ENCODE peak calls at places on chromosome 19, in seven cellular contexts. One of them, this sample, is unnamed.

GRCh38 chr19:42284641-42285341 is 15.7 kb downstream of the CIC start:
- DNase-seq in neural crest cell: no peak
- DNase-seq in fibroblast of pulmonary artery: no peak
- DNase-seq in tibial nerve: no peak
- DNase-seq in HFF-Myc: no peak
- DNase-seq in neural progenitor cell: peak; percentile 56
- DNase-seq in kidney: peak; percentile 88
- DNase-seq in this sample: no peak

GRCh38 chr19:54558339-54558738 is 15.3 kb upstream of the LILRA2 start:
- DNase-seq in neural crest cell: no peak
- DNase-seq in fibroblast of pulmonary artery: no peak
- DNase-seq in tibial nerve: no peak
- DNase-seq in HFF-Myc: no peak
- DNase-seq in neural progenitor cell: no peak
- DNase-seq in kidney: no peak
- DNase-seq in this sample: no peak

GRCh38 chr19:58261968-58262921 is 16.5 kb upstream of the ZNF8 start:
- DNase-seq in neural crest cell: no peak
- DNase-seq in fibroblast of pulmonary artery: peak; percentile 16
- DNase-seq in tibial nerve: no peak
- DNase-seq in HFF-Myc: no peak
- DNase-seq in neural progenitor cell: no peak
- DNase-seq in kidney: no peak
- DNase-seq in this sample: no peak

GRCh38 chr19:42508892-42509444 is 19.3 kb downstream of the CEACAM1 start:
- DNase-seq in neural crest cell: no peak
- DNase-seq in fibroblast of pulmonary artery: no peak
- DNase-seq in tibial nerve: no peak
- DNase-seq in HFF-Myc: no peak
- DNase-seq in neural progenitor cell: no peak
- DNase-seq in kidney: no peak
- DNase-seq in this sample: no peak

GRCh38 chr19:12222980-12223630 is 60.2 kb downstream of the ZNF136 start:
- DNase-seq in neural crest cell: no peak
- DNase-seq in fibroblast of pulmonary artery: no peak
- DNase-seq in tibial nerve: no peak
- DNase-seq in HFF-Myc: no peak
- DNase-seq in neural progenitor cell: no peak
- DNase-seq in kidney: no peak
- DNase-seq in this sample: no peak

GRCh38 chr19:53903055-53903680 is 5.9 kb upstream of the CACNG7 start:
- DNase-seq in neural crest cell: no peak
- DNase-seq in fibroblast of pulmonary artery: peak; percentile 64
- DNase-seq in tibial nerve: no peak
- DNase-seq in HFF-Myc: peak; percentile 45
- DNase-seq in neural progenitor cell: peak; percentile 92
- DNase-seq in kidney: peak; percentile 4
- DNase-seq in this sample: no peak

GRCh38 chr19:4197228-4197624 is 14.7 kb downstream of the ANKRD24 start:
- DNase-seq in neural crest cell: no peak
- DNase-seq in fibroblast of pulmonary artery: no peak
- DNase-seq in tibial nerve: no peak
- DNase-seq in HFF-Myc: no peak
- DNase-seq in neural progenitor cell: no peak
- DNase-seq in kidney: no peak
- DNase-seq in this sample: no peak

GRCh38 chr19:15266683-15267082 is 34.4 kb upstream of the EPHX3 start:
- DNase-seq in neural crest cell: no peak
- DNase-seq in fibroblast of pulmonary artery: no peak
- DNase-seq in tibial nerve: no peak
- DNase-seq in HFF-Myc: no peak
- DNase-seq in neural progenitor cell: no peak
- DNase-seq in kidney: no peak
- DNase-seq in this sample: no peak

GRCh38 chr19:15249912-15250634 is 17.8 kb upstream of the EPHX3 start:
- DNase-seq in neural crest cell: no peak
- DNase-seq in fibroblast of pulmonary artery: peak; percentile 95
- DNase-seq in tibial nerve: peak; percentile 45
- DNase-seq in HFF-Myc: no peak
- DNase-seq in neural progenitor cell: peak; percentile 24
- DNase-seq in kidney: peak; percentile 92
- DNase-seq in this sample: peak; percentile 86

GRCh38 chr19:14472202-14472961 is 2.8 kb downstream of the PTGER1 start:
- DNase-seq in neural crest cell: peak; percentile 95
- DNase-seq in fibroblast of pulmonary artery: peak; percentile 56
- DNase-seq in tibial nerve: peak; percentile 68
- DNase-seq in HFF-Myc: no peak
- DNase-seq in neural progenitor cell: peak; percentile 88
- DNase-seq in kidney: peak; percentile 91
- DNase-seq in this sample: no peak

GRCh38 chr19:33683881-33684549 is 62.3 kb downstream of the CHST8 start:
- DNase-seq in neural crest cell: peak; percentile 47
- DNase-seq in fibroblast of pulmonary artery: peak; percentile 39
- DNase-seq in tibial nerve: no peak
- DNase-seq in HFF-Myc: peak; percentile 3
- DNase-seq in neural progenitor cell: peak; percentile 94
- DNase-seq in kidney: peak; percentile 75
- DNase-seq in this sample: no peak

GRCh38 chr19:41095703-41096102 is 7.5 kb downstream of the CYP2A13 start:
- DNase-seq in neural crest cell: no peak
- DNase-seq in fibroblast of pulmonary artery: no peak
- DNase-seq in tibial nerve: no peak
- DNase-seq in HFF-Myc: no peak
- DNase-seq in neural progenitor cell: no peak
- DNase-seq in kidney: no peak
- DNase-seq in this sample: no peak

GRCh38 chr19:41362143-41362847 is 1.7 kb downstream of the B9D2 start:
- DNase-seq in neural crest cell: no peak
- DNase-seq in fibroblast of pulmonary artery: no peak
- DNase-seq in tibial nerve: no peak
- DNase-seq in HFF-Myc: no peak
- DNase-seq in neural progenitor cell: no peak
- DNase-seq in kidney: no peak
- DNase-seq in this sample: no peak

GRCh38 chr19:49387936-49388372 is at the start of gene KASH5:
- DNase-seq in neural crest cell: no peak
- DNase-seq in fibroblast of pulmonary artery: peak; percentile 41
- DNase-seq in tibial nerve: peak; percentile 22
- DNase-seq in HFF-Myc: no peak
- DNase-seq in neural progenitor cell: no peak
- DNase-seq in kidney: peak; percentile 96
- DNase-seq in this sample: no peak

GRCh38 chr19:16327911-16328823 is 3.5 kb downstream of the KLF2 start:
- DNase-seq in neural crest cell: no peak
- DNase-seq in fibroblast of pulmonary artery: peak; percentile 94
- DNase-seq in tibial nerve: peak; percentile 92
- DNase-seq in HFF-Myc: no peak
- DNase-seq in neural progenitor cell: no peak
- DNase-seq in kidney: peak; percentile 86
- DNase-seq in this sample: no peak

GRCh38 chr19:15622991-15623390 is 8.0 kb downstream of the CYP4F8 start:
- DNase-seq in neural crest cell: no peak
- DNase-seq in fibroblast of pulmonary artery: no peak
- DNase-seq in tibial nerve: no peak
- DNase-seq in HFF-Myc: no peak
- DNase-seq in neural progenitor cell: no peak
- DNase-seq in kidney: no peak
- DNase-seq in this sample: no peak

GRCh38 chr19:13684021-13684420 is 80.3 kb upstream of the MRI1 start:
- DNase-seq in neural crest cell: no peak
- DNase-seq in fibroblast of pulmonary artery: no peak
- DNase-seq in tibial nerve: no peak
- DNase-seq in HFF-Myc: no peak
- DNase-seq in neural progenitor cell: no peak
- DNase-seq in kidney: no peak
- DNase-seq in this sample: no peak

GRCh38 chr19:38115264-38115802 is 108.7 kb downstream of the DPF1 start:
- DNase-seq in neural crest cell: no peak
- DNase-seq in fibroblast of pulmonary artery: no peak
- DNase-seq in tibial nerve: no peak
- DNase-seq in HFF-Myc: no peak
- DNase-seq in neural progenitor cell: no peak
- DNase-seq in kidney: no peak
- DNase-seq in this sample: no peak

GRCh38 chr19:24054044-24054935 is 32.7 kb upstream of the ZNF254 start:
- DNase-seq in neural crest cell: no peak
- DNase-seq in fibroblast of pulmonary artery: peak; percentile 56
- DNase-seq in tibial nerve: no peak
- DNase-seq in HFF-Myc: no peak
- DNase-seq in neural progenitor cell: no peak
- DNase-seq in kidney: no peak
- DNase-seq in this sample: peak; percentile 57

GRCh38 chr19:289651-290538 is 1.3 kb downstream of the PLPP2 start:
- DNase-seq in neural crest cell: no peak
- DNase-seq in fibroblast of pulmonary artery: peak; percentile 52
- DNase-seq in tibial nerve: no peak
- DNase-seq in HFF-Myc: peak; percentile 7
- DNase-seq in neural progenitor cell: no peak
- DNase-seq in kidney: peak; percentile 88
- DNase-seq in this sample: no peak

GRCh38 chr19:15540435-15540834 is 32.1 kb downstream of the CYP4F22 start:
- DNase-seq in neural crest cell: no peak
- DNase-seq in fibroblast of pulmonary artery: no peak
- DNase-seq in tibial nerve: no peak
- DNase-seq in HFF-Myc: no peak
- DNase-seq in neural progenitor cell: no peak
- DNase-seq in kidney: no peak
- DNase-seq in this sample: no peak

GRCh38 chr19:53068199-53068598 is 23.7 kb downstream of the ERVV-2 start:
- DNase-seq in neural crest cell: no peak
- DNase-seq in fibroblast of pulmonary artery: no peak
- DNase-seq in tibial nerve: no peak
- DNase-seq in HFF-Myc: no peak
- DNase-seq in neural progenitor cell: no peak
- DNase-seq in kidney: no peak
- DNase-seq in this sample: no peak

GRCh38 chr19:58001895-58002369 is 688 bp downstream of the ZNF606 start:
- DNase-seq in neural crest cell: no peak
- DNase-seq in fibroblast of pulmonary artery: peak; percentile 26
- DNase-seq in tibial nerve: no peak
- DNase-seq in HFF-Myc: no peak
- DNase-seq in neural progenitor cell: no peak
- DNase-seq in kidney: no peak
- DNase-seq in this sample: no peak

GRCh38 chr19:55358943-55359908 is 3.8 kb downstream of the GARIN5B start:
- DNase-seq in neural crest cell: no peak
- DNase-seq in fibroblast of pulmonary artery: no peak
- DNase-seq in tibial nerve: no peak
- DNase-seq in HFF-Myc: no peak
- DNase-seq in neural progenitor cell: no peak
- DNase-seq in kidney: no peak
- DNase-seq in this sample: no peak

DNA sequence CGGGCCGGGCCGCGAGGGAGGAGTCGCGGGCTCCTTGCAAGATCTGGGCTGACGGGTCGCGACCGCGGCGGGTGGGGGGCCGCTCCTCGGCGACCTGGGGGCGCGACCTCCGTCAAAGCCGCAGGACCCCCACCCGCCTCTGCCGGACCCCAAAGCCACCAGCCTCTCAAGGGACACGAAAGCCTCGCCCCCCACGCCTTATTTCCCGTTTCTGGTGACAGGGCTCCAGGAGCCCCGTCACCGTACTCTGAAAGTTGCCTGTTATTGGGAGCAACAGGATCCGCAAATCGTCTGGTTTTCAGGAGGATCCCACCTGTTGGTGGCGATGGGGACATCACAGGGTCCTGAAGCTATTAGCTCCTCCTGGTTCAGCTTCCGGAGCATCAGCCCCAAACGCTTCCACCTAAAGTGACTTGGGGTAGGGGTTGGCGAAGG is 531 bp downstream of the MAU2 start:
- DNase-seq in neural crest cell: no peak
- DNase-seq in fibroblast of pulmonary artery: no peak
- DNase-seq in tibial nerve: no peak
- DNase-seq in HFF-Myc: no peak
- DNase-seq in neural progenitor cell: peak; percentile 71
- DNase-seq in kidney: no peak
- DNase-seq in this sample: no peak
- TF ChIP-seq CTCF in neural crest cell: no peak
- TF ChIP-seq CTCF in fibroblast of pulmonary artery: no peak
- TF ChIP-seq CTCF in tibial nerve: no peak
- TF ChIP-seq CTCF in HFF-Myc: no peak
- TF ChIP-seq CTCF in neural progenitor cell: no peak
- TF ChIP-seq CTCF in kidney: no peak
- TF ChIP-seq CTCF in this sample: no peak

GRCh38 chr19:9914315-9915207 is 21.8 kb downstream of the OLFM2 start:
- DNase-seq in neural crest cell: peak; percentile 81
- DNase-seq in fibroblast of pulmonary artery: peak; percentile 78
- DNase-seq in tibial nerve: peak; percentile 27
- DNase-seq in HFF-Myc: peak; percentile 25
- DNase-seq in neural progenitor cell: peak; percentile 93
- DNase-seq in kidney: peak; percentile 86
- DNase-seq in this sample: peak; percentile 19
- TF ChIP-seq CTCF in neural crest cell: peak; percentile 73
- TF ChIP-seq CTCF in fibroblast of pulmonary artery: peak; percentile 32
- TF ChIP-seq CTCF in tibial nerve: peak; percentile 23
- TF ChIP-seq CTCF in HFF-Myc: peak; percentile 63
- TF ChIP-seq CTCF in neural progenitor cell: peak; percentile 78
- TF ChIP-seq CTCF in kidney: peak; percentile 46
- TF ChIP-seq CTCF in this sample: peak; percentile 74

DNA sequence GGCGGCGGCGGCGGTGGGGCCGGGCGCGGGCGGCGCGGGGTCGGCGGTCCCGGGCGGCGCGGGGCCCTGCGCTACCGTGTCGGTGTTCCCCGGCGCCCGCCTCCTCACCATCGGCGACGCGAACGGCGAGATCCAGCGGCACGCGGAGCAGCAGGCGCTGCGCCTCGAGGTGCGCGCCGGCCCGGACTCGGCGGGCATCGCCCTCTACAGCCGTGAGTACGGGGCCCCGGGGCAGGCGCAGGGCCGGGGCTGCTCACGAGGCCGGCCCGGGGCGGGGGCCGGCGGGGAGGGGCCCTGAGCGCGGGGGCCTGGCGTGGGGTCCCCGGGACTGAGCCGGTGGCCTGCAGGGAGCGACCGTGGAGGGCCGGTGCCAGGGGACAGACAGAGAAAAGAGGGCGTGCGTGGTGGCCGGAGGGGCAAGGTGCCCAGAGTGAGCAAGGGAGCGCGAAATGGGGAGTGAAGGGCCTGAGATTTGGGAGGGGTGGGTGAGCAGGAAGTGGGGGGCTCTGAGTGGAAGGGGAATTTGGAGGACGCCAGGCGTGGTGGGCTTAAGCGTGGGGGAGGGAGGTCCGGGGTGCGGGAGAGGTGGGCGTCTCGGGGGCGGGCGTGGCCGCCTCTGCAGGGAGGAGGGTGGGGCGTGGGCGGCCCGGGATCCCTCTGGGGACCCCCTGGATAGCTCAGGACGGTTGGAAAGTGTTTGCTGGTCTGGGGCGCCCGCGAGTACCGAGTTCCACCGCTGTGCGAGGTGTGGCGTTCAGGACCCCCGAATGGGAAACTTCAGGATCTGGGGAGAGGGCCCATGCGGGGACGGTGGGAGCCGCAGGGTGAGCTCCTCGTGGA is 578 bp downstream of the CARM1 start:
- DNase-seq in neural crest cell: no peak
- DNase-seq in fibroblast of pulmonary artery: no peak
- DNase-seq in tibial nerve: no peak
- DNase-seq in HFF-Myc: no peak
- DNase-seq in neural progenitor cell: peak; percentile 74
- DNase-seq in kidney: peak; percentile 91
- DNase-seq in this sample: no peak
- TF ChIP-seq CTCF in neural crest cell: peak; percentile 50
- TF ChIP-seq CTCF in fibroblast of pulmonary artery: no peak
- TF ChIP-seq CTCF in tibial nerve: no peak
- TF ChIP-seq CTCF in HFF-Myc: no peak
- TF ChIP-seq CTCF in neural progenitor cell: peak; percentile 14
- TF ChIP-seq CTCF in kidney: no peak
- TF ChIP-seq CTCF in this sample: peak; percentile 21

GRCh38 chr19:29724102-29724641 is 9.1 kb upstream of the C19orf12 start:
- DNase-seq in neural crest cell: peak; percentile 36
- DNase-seq in fibroblast of pulmonary artery: peak; percentile 15
- DNase-seq in tibial nerve: no peak
- DNase-seq in HFF-Myc: no peak
- DNase-seq in neural progenitor cell: peak; percentile 71
- DNase-seq in kidney: peak; percentile 58
- DNase-seq in this sample: no peak
- TF ChIP-seq CTCF in neural crest cell: no peak
- TF ChIP-seq CTCF in fibroblast of pulmonary artery: no peak
- TF ChIP-seq CTCF in tibial nerve: no peak
- TF ChIP-seq CTCF in HFF-Myc: peak; percentile 3
- TF ChIP-seq CTCF in neural progenitor cell: no peak
- TF ChIP-seq CTCF in kidney: no peak
- TF ChIP-seq CTCF in this sample: no peak